ENCODE peak calls at places on chromosome 15, in ten cellular contexts. F is GM12864; Y is activated T-cell treated with anti-CD3 and anti-CD28 coated beads, Interleukin-2, amount 50 U/mL, for 24 hours; S is effector CD4-positive, alpha-beta T cell; L is pons; K is neural crest cell; Q is smooth muscle cell of the brain vasculature; J is tibial artery; G is left ventricle myocardium inferior; W is activated CD8-positive, alpha-beta memory T cell treated with anti-CD3 and anti-CD28 coated beads, Interleukin-2, amount 50 U/mL, for 48 hours. N is an unnamed sample.

GRCh38 chr15:40543082-40543481 is 21.8 kb downstream of the CCDC32 start:
- DNase-seq in F (no peak), Y (no peak), S (no peak), L (no peak), K (no peak), Q (no peak), J (no peak), G (no peak), W (no peak), N (no peak)

GRCh38 chr15:64702816-64703631 is 72.4 kb downstream of the RBPMS2 start:
- DNase-seq in F (peak), Y (peak), S (peak), L (peak), K (peak), Q (peak), J (peak), G (peak), W (peak), N (no peak)

GRCh38 chr15:82570721-82571519 is 30.7 kb upstream of the RPS17 start:
- DNase-seq in F (no peak), Y (no peak), S (no peak), L (no peak), K (no peak), Q (no peak), J (no peak), G (no peak), W (no peak), N (no peak)

GRCh38 chr15:91186892-91187644 is 87.0 kb downstream of the SV2B start:
- DNase-seq in F (no peak), Y (no peak), S (no peak), L (no peak), K (peak), Q (no peak), J (no peak), G (no peak), W (no peak), N (no peak)

GRCh38 chr15:73782339-73782979 is 29.3 kb upstream of the INSYN1 start:
- DNase-seq in F (no peak), Y (no peak), S (no peak), L (no peak), K (no peak), Q (no peak), J (no peak), G (no peak), W (no peak), N (no peak)

GRCh38 chr15:85318048-85318731 is 62.2 kb upstream of the AKAP13 start:
- DNase-seq in F (peak), Y (no peak), S (no peak), L (no peak), K (no peak), Q (peak), J (no peak), G (no peak), W (no peak), N (peak)

GRCh38 chr15:47218295-47218694 is 499.0 kb upstream of the SEMA6D start:
- DNase-seq in F (no peak), Y (no peak), S (no peak), L (no peak), K (no peak), Q (no peak), J (no peak), G (no peak), W (no peak), N (no peak)

GRCh38 chr15:44782516-44782915 is 46.2 kb downstream of the TRIM69 start:
- DNase-seq in F (no peak), Y (no peak), S (no peak), L (no peak), K (no peak), Q (no peak), J (no peak), G (no peak), W (no peak), N (no peak)

GRCh38 chr15:58742424-58743160 is 6.9 kb downstream of the ADAM10 start:
- DNase-seq in F (no peak), Y (no peak), S (no peak), L (no peak), K (no peak), Q (no peak), J (no peak), G (no peak), W (no peak), N (no peak)

GRCh38 chr15:62952969-62953368 is 89.6 kb upstream of the TPM1 start:
- DNase-seq in F (no peak), Y (no peak), S (no peak), L (no peak), K (no peak), Q (no peak), J (no peak), G (no peak), W (no peak), N (no peak)

GRCh38 chr15:74209997-74210573 is 7.5 kb upstream of the STRA6 start:
- DNase-seq in F (no peak), Y (no peak), S (no peak), L (no peak), K (no peak), Q (no peak), J (no peak), G (no peak), W (no peak), N (peak)

GRCh38 chr15:93068581-93069199 is 20.3 kb downstream of the RGMA start:
- DNase-seq in F (no peak), Y (no peak), S (no peak), L (no peak), K (no peak), Q (no peak), J (no peak), G (no peak), W (no peak), N (no peak)

N was measured in glomerular endothelial cell.